ENCODE peak calls at places on chromosomes 5 and 9, in eight cellular contexts. Z, L, I, R, J, V, Y and U are unnamed samples.

GRCh38 chr5:67805666-67806348 is 409.7 kb upstream of the PIK3R1 start:
- DNase-seq in Z (no peak), I (no peak), V (no peak), L (no peak), J (no peak), R (peak), Y (no peak), U (no peak)

GRCh38 chr5:154756203-154756870 is 1.2 kb downstream of the LARP1 start:
- DNase-seq in I (peak), L (no peak), Y (peak), R (no peak), J (no peak), V (peak), Z (peak), U (peak)

GRCh38 chr5:5497132-5497748 is 74.8 kb downstream of the ICE1 start:
- DNase-seq in Y (peak), J (no peak), V (peak), Z (no peak), R (peak), L (peak), I (peak), U (peak)

GRCh38 chr9:89519393-89519805 is 21.5 kb upstream of the SEMA4D start:
- DNase-seq in V (no peak), Z (no peak), L (peak), J (no peak), Y (peak), R (no peak), I (peak), U (no peak)

GRCh38 chr9:133917407-133917806 is 74.7 kb downstream of the VAV2 start:
- DNase-seq in J (no peak), I (no peak), Y (no peak), Z (no peak), L (no peak), R (no peak), V (no peak), U (no peak)

GRCh38 chr9:75265525-75265972 is 177.2 kb downstream of the OSTF1 start:
- DNase-seq in J (no peak), Y (no peak), I (peak), V (peak), L (peak), Z (peak), R (peak), U (peak)

GRCh38 chr5:90402521-90403255 is 6.9 kb downstream of the CETN3 start:
- DNase-seq in L (no peak), Z (no peak), J (no peak), V (no peak), I (no peak), Y (no peak), R (no peak), U (no peak)

GRCh38 chr5:97276721-97277120 is 93.7 kb upstream of the RIOK2 start:
- DNase-seq in L (no peak), Z (no peak), Y (no peak), I (no peak), R (no peak), J (no peak), V (no peak), U (no peak)

GRCh38 chr5:43041131-43041668 is 1.1 kb upstream of the ANXA2R start:
- DNase-seq in L (no peak), R (peak), J (no peak), I (no peak), V (peak), Z (no peak), Y (peak), U (no peak)

GRCh38 chr5:149824115-149824514 is 94.0 kb downstream of the PPARGC1B start:
- DNase-seq in V (no peak), I (no peak), R (no peak), L (no peak), Y (no peak), Z (no peak), J (no peak), U (no peak)

GRCh38 chr5:115423541-115423940 is 121.0 kb downstream of the FEM1C start:
- DNase-seq in I (peak), Z (no peak), L (no peak), J (no peak), V (no peak), Y (peak), R (no peak), U (no peak)

GRCh38 chr5:34582364-34582763 is 73.8 kb upstream of the RAI14 start:
- DNase-seq in L (no peak), V (no peak), J (no peak), Y (no peak), R (no peak), Z (no peak), I (no peak), U (peak)

GRCh38 chr5:36641416-36641815 is 35.0 kb downstream of the SLC1A3 start:
- DNase-seq in R (no peak), I (peak), Y (no peak), Z (no peak), L (peak), J (no peak), V (no peak), U (no peak)